ENCODE peak calls at places on chromosomes 3 and 15, in six cellular contexts. O is transverse colon, Z is NB4, N is gastrocnemius medialis, H is IMR-90, Y is uterus. K is an unnamed sample.

GRCh38 chr15:31358957-31359721 is 32.5 kb downstream of the KLF13 start:
- DNase-seq in O (no peak), Z (peak; percentile 20), N (no peak), H (no peak), Y (no peak), K (no peak)

GRCh38 chr15:71228403-71228802 is 113.1 kb downstream of the THSD4 start:
- DNase-seq in O (no peak), Z (no peak), N (no peak), H (peak; percentile 70), Y (no peak), K (no peak)

GRCh38 chr3:97970929-97971460 is 1.2 kb downstream of the RIOX2 start:
- DNase-seq in O (no peak), Z (peak; percentile 25), N (no peak), H (no peak), Y (no peak), K (no peak)

GRCh38 chr3:23904545-23904944 is 12.2 kb downstream of the NKIRAS1 start:
- DNase-seq in O (no peak), Z (no peak), N (no peak), H (no peak), Y (no peak), K (no peak)

GRCh38 chr3:24067483-24067882 is 122.4 kb downstream of the NR1D2 start:
- DNase-seq in O (no peak), Z (no peak), N (no peak), H (no peak), Y (no peak), K (peak; percentile 19)

GRCh38 chr3:14301558-14301957 is 100.8 kb upstream of the SLC6A6 start:
- DNase-seq in O (peak; percentile 31), Z (peak; percentile 85), N (peak; percentile 98), H (peak; percentile 18), Y (peak; percentile 56), K (no peak)

GRCh38 chr15:44136991-44137477 is 58.0 kb downstream of the FRMD5 start:
- DNase-seq in O (no peak), Z (no peak), N (no peak), H (no peak), Y (no peak), K (no peak)

GRCh38 chr15:91311986-91312385 is 211.9 kb downstream of the SV2B start:
- DNase-seq in O (no peak), Z (peak; percentile 61), N (no peak), H (no peak), Y (no peak), K (no peak)

GRCh38 chr3:68972358-68972979 is 40.1 kb upstream of the TAFA4 start:
- DNase-seq in O (peak; percentile 17), Z (peak; percentile 68), N (no peak), H (peak; percentile 51), Y (no peak), K (peak; percentile 70)

GRCh38 chr3:108006077-108006675 is 84.7 kb downstream of the CD47 start:
- DNase-seq in O (peak; percentile 78), Z (peak; percentile 9), N (no peak), H (no peak), Y (no peak), K (peak; percentile 90)

DNA sequence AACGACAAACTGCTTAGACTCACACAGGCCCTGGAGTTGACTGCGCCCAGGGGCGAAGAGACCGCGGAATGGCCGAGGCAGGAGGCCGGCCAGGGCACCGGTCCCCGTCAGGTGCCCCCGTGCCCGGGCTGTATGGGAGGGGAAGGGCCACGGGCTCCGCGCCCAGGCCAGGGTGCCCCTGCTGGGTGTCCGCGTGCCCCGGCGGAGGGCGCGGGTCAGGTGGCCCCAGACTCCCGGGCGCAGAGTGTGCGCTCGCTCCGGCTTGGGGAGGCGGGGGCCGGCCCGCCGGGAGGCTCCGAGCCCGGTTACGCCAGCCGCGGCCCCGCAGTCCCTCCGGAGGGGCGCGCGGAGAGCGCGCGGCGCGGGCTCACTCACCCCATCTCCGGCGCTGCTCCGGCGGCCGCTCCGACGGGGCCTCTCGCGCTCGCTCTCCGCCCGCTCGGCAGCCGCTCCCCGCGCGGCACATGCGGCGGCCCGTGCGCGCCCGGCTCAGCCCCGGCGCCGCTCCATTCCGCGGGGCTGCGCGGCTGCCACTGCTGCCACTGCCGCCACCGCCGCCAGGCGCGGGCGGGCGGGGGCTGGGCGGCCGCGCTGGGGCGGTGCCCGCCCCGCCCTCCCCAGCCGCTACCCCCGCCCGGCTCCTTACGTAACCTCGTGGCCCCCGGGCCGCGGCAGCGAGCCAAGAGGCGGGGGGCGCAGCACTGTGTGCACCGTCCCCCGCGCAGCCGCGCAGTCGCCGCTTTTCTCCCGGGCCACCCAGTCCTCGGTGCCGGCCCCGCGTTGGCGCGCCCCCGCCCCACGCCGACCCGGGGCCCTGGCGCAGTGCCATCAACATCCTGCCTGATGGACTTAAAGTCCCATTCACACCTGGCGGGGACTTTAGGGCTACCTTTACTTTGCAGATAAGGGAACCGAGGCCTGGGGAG is at the start of gene HOMER2:
- DNase-seq in O (peak; percentile 15), Z (peak; percentile 35), N (peak; percentile 58), H (no peak), Y (no peak), K (peak; percentile 40)
- TF ChIP-seq POLR2A in O (no peak), Z (no peak), N (peak; percentile 57), H (no peak), Y (no peak), K (no peak)

GRCh38 chr15:67524235-67524634 is 3.3 kb downstream of the C15orf61 start:
- DNase-seq in O (no peak), Z (no peak), N (no peak), H (no peak), Y (no peak), K (no peak)

GRCh38 chr15:67520276-67520975 is 505 bp upstream of the C15orf61 start:
- DNase-seq in O (no peak), Z (no peak), N (peak; percentile 70), H (peak; percentile 7), Y (no peak), K (no peak)

GRCh38 chr15:67521770-67522568 is 1.0 kb downstream of the C15orf61 start:
- DNase-seq in O (no peak), Z (peak; percentile 40), N (peak; percentile 28), H (peak; percentile 51), Y (no peak), K (peak; percentile 41)

GRCh38 chr15:67523337-67523736 is 2.4 kb downstream of the C15orf61 start:
- DNase-seq in O (no peak), Z (no peak), N (no peak), H (no peak), Y (no peak), K (no peak)

GRCh38 chr15:67520976-67521769 is at the start of gene C15orf61:
- DNase-seq in O (peak; percentile 93), Z (peak; percentile 89), N (peak; percentile 94), H (peak; percentile 75), Y (peak; percentile 87), K (peak; percentile 92)
- TF ChIP-seq POLR2A in O (peak; percentile 74), Z (peak; percentile 93), N (peak; percentile 97), H (peak; percentile 69), Y (peak; percentile 57), K (peak; percentile 90)

GRCh38 chr3:197555281-197556261 is at the start of gene BDH1:
- DNase-seq in O (peak; percentile 69), Z (peak; percentile 83), N (no peak), H (no peak), Y (peak; percentile 24), K (peak; percentile 74)
- TF ChIP-seq POLR2A in O (peak; percentile 45), Z (peak; percentile 60), N (no peak), H (no peak), Y (no peak), K (no peak)

GRCh38 chr15:96273317-96274086 is 57.0 kb upstream of the NR2F2 start:
- DNase-seq in O (no peak), Z (peak; percentile 94), N (no peak), H (peak; percentile 100), Y (no peak), K (no peak)
- TF ChIP-seq POLR2A in O (no peak), Z (no peak), N (no peak), H (peak; percentile 24), Y (no peak), K (no peak)

GRCh38 chr15:66387176-66388056 is 704 bp downstream of the MAP2K1 start:
- DNase-seq in O (peak; percentile 66), Z (peak; percentile 74), N (peak; percentile 50), H (peak; percentile 83), Y (peak; percentile 65), K (peak; percentile 83)
- TF ChIP-seq POLR2A in O (no peak), Z (no peak), N (no peak), H (peak; percentile 83), Y (no peak), K (no peak)

GRCh38 chr15:78076231-78077052 is 1.1 kb downstream of the TBC1D2B start:
- DNase-seq in O (no peak), Z (peak; percentile 54), N (no peak), H (no peak), Y (no peak), K (no peak)

GRCh38 chr15:78079296-78080087 is 2.0 kb upstream of the TBC1D2B start:
- DNase-seq in O (peak; percentile 7), Z (no peak), N (no peak), H (no peak), Y (no peak), K (no peak)

GRCh38 chr15:78075490-78076230 is 1.9 kb downstream of the TBC1D2B start:
- DNase-seq in O (peak; percentile 70), Z (peak; percentile 44), N (peak; percentile 35), H (peak; percentile 95), Y (peak; percentile 52), K (no peak)

GRCh38 chr15:78077860-78078187 is 313 bp upstream of the TBC1D2B start:
- DNase-seq in O (peak; percentile 6), Z (no peak), N (no peak), H (no peak), Y (no peak), K (no peak)

DNA sequence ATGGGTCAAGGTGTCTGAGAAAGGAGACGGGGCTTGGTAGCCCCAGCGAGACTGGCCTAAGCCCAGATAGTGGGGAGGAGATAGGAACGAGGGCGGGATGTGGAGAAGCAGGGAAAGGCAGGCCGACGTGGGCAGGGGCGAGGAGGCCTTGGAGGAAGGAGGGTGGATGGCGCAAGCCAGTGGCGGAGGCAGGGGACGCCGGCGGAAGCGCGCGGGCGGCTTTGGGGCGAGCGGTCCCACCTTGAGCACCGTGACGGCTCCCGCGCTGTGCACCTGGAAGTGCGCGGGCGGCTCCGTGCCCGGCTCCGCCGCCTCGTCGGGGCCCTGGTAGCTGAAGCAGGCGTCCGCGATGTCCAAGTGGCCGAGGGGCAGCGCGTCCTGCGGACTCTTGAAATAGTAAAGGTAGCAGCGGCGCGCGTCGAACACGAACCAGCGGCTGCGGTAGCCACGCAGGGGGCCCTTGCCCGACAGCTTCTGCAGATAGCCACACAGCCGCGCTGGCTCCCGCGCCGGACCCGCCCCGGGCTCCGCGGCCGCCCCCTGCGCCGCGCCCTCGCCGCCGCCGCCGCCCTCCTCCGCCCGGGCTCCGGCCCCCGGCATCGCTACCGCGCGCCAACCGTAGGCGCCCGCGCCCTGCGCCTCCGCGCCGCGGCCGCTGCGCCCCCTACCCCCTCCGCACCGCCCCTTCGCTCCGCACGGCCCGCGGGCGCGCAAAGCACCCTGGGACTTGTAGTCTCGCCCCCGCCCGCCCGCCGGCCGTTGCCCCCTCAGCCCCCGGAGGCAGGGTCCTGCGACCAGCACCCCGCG is at the start of gene TBC1D2B:
- DNase-seq in O (peak; percentile 76), Z (peak; percentile 87), N (peak; percentile 44), H (peak; percentile 48), Y (peak; percentile 69), K (peak; percentile 73)
- TF ChIP-seq POLR2A in O (peak; percentile 47), Z (peak; percentile 23), N (peak; percentile 20), H (no peak), Y (no peak), K (no peak)